ENCODE peak calls at places on chromosomes 16 and 17, in ten cellular contexts. S, T, J, Y, P, N, F, L, B and I are unnamed samples.

GRCh38 chr16:2854700-2855309 is 3.2 kb downstream of the PRSS22 start:
- DNase-seq in Y (no peak), S (no peak), N (no peak), T (no peak), L (no peak), B (no peak), F (no peak), P (no peak), J (no peak), I (no peak)

GRCh38 chr17:70022175-70022574 is 52.9 kb upstream of the KCNJ16 start:
- DNase-seq in S (no peak), P (no peak), Y (no peak), F (peak), J (no peak), L (no peak), T (no peak), N (no peak), B (no peak), I (no peak)

GRCh38 chr16:70433456-70434103 is 5.3 kb downstream of the ST3GAL2 start:
- DNase-seq in P (no peak), L (no peak), B (no peak), F (peak), J (peak), Y (no peak), T (no peak), S (no peak), N (no peak), I (no peak)

GRCh38 chr17:28396635-28397239 is 9.3 kb downstream of the SLC46A1 start:
- DNase-seq in J (no peak), P (no peak), S (no peak), F (no peak), B (no peak), N (no peak), L (no peak), Y (no peak), T (no peak), I (no peak)

GRCh38 chr16:66588981-66589713 is 9.9 kb downstream of the CMTM2 start:
- DNase-seq in Y (peak), L (peak), S (no peak), T (peak), F (peak), P (peak), J (peak), N (peak), B (peak), I (peak)

GRCh38 chr17:15512310-15512709 is 44.9 kb upstream of the CDRT4 start:
- DNase-seq in S (no peak), B (no peak), J (no peak), F (no peak), P (no peak), Y (no peak), N (no peak), T (no peak), L (no peak), I (no peak)

GRCh38 chr17:50904522-50905459 is 38.6 kb upstream of the TOB1 start:
- DNase-seq in N (no peak), B (no peak), F (peak), J (no peak), T (no peak), P (no peak), L (no peak), S (no peak), Y (no peak), I (no peak)

GRCh38 chr16:85819245-85819644 is 19.8 kb downstream of the COX4I1 start:
- DNase-seq in J (peak), N (peak), B (peak), T (peak), P (peak), Y (peak), S (no peak), L (peak), F (peak), I (peak)

GRCh38 chr17:4488989-4489595 is 9.6 kb upstream of the SPNS2 start:
- DNase-seq in J (no peak), N (no peak), L (no peak), T (no peak), Y (no peak), P (no peak), S (no peak), F (no peak), B (no peak), I (no peak)

GRCh38 chr17:47188266-47188665 is 829 bp downstream of the CDC27 start:
- DNase-seq in B (peak), N (no peak), L (no peak), J (no peak), T (no peak), P (peak), Y (no peak), S (no peak), F (peak), I (peak)

GRCh38 chr16:3456374-3456773 is 12.9 kb downstream of the NAA60 start:
- DNase-seq in J (no peak), N (no peak), L (no peak), B (no peak), F (no peak), Y (no peak), P (no peak), T (no peak), S (no peak), I (no peak)

GRCh38 chr17:6394055-6394454 is 40.9 kb downstream of the AIPL1 start:
- DNase-seq in F (no peak), T (no peak), L (no peak), S (no peak), B (no peak), Y (no peak), N (no peak), J (no peak), P (no peak), I (no peak)

GRCh38 chr16:31090540-31090939 is 1.8 kb upstream of the PRSS53 start:
- DNase-seq in J (no peak), Y (no peak), T (no peak), N (no peak), F (peak), B (no peak), P (no peak), S (no peak), L (no peak), I (no peak)

GRCh38 chr16:81170824-81171223 is 67.7 kb upstream of the BCO1 start:
- DNase-seq in T (no peak), F (no peak), L (no peak), P (no peak), Y (no peak), B (no peak), S (no peak), N (no peak), J (no peak), I (no peak)

GRCh38 chr16:72859581-72859980 is 188.3 kb downstream of the ZFHX3 start:
- DNase-seq in Y (no peak), N (no peak), L (no peak), J (no peak), B (no peak), S (no peak), F (no peak), T (no peak), P (no peak), I (no peak)

GRCh38 chr17:7219812-7220592 is at the start of the genes ACADVL and DLG4:
- DNase-seq in N (peak), L (peak), Y (peak), P (peak), B (peak), J (peak), F (peak), T (peak), S (no peak), I (peak)

GRCh38 chr17:35705705-35706104 is 25.7 kb upstream of the RASL10B start:
- DNase-seq in T (no peak), F (no peak), L (no peak), P (no peak), J (no peak), Y (no peak), B (no peak), N (no peak), S (no peak), I (no peak)